ENCODE peak calls at places on chromosomes 3 and 15, in nine cellular contexts. N is transverse colon, Z is adrenal gland, E is ovary, X is stomach, T is heart left ventricle, H is HepG2, D is esophagus muscularis mucosa, J is body of pancreas. O is an unnamed sample.

GRCh38 chr3:63706321-63707085 is 54.0 kb downstream of the SNTN start:
- DNase-seq in N (no peak), Z (no peak), E (no peak), X (no peak), T (no peak), H (no peak), D (no peak), J (no peak), O (no peak)

GRCh38 chr3:37729119-37729518 is 132.6 kb upstream of the CTDSPL start:
- DNase-seq in N (no peak), Z (no peak), E (no peak), X (no peak), T (no peak), H (no peak), D (no peak), J (no peak), O (no peak)

GRCh38 chr3:174737966-174738365 is 121.2 kb upstream of the NAALADL2 start:
- DNase-seq in N (no peak), Z (no peak), E (no peak), X (no peak), T (no peak), H (no peak), D (no peak), J (no peak), O (no peak)

GRCh38 chr3:197407053-197407452 is 108.6 kb upstream of the DLG1 start:
- DNase-seq in N (no peak), Z (no peak), E (no peak), X (no peak), T (no peak), H (no peak), D (no peak), J (no peak), O (no peak)

GRCh38 chr3:150469031-150469930 is 61.2 kb downstream of the TSC22D2 start:
- DNase-seq in N (peak; percentile 73), Z (peak; percentile 92), E (peak; percentile 44), X (no peak), T (no peak), H (peak; percentile 39), D (peak; percentile 92), J (peak; percentile 72), O (peak; percentile 85)

GRCh38 chr3:183224581-183224980 is 28.5 kb upstream of the B3GNT5 start:
- DNase-seq in N (no peak), Z (no peak), E (no peak), X (no peak), T (no peak), H (no peak), D (no peak), J (no peak), O (no peak)

GRCh38 chr3:57446318-57446841 is 97.8 kb downstream of the DNAH12 start:
- DNase-seq in N (no peak), Z (no peak), E (no peak), X (no peak), T (no peak), H (no peak), D (no peak), J (peak; percentile 24), O (no peak)

GRCh38 chr15:39365161-39365560 is 215.7 kb upstream of the THBS1 start:
- DNase-seq in N (no peak), Z (no peak), E (no peak), X (no peak), T (no peak), H (no peak), D (no peak), J (no peak), O (no peak)

GRCh38 chr3:141878812-141879211 is 2.4 kb downstream of the ATP1B3 start:
- DNase-seq in N (peak; percentile 21), Z (no peak), E (no peak), X (no peak), T (no peak), H (no peak), D (no peak), J (no peak), O (no peak)

GRCh38 chr3:16174389-16174788 is at the start of gene GALNT15:
- DNase-seq in N (peak; percentile 70), Z (peak; percentile 93), E (peak; percentile 80), X (peak; percentile 69), T (peak; percentile 74), H (no peak), D (peak; percentile 97), J (peak; percentile 71), O (peak; percentile 86)

GRCh38 chr15:101250931-101251829 is 668 bp downstream of the CHSY1 start:
- DNase-seq in N (no peak), Z (peak; percentile 63), E (peak; percentile 60), X (peak; percentile 45), T (no peak), H (no peak), D (no peak), J (peak; percentile 42), O (no peak)

GRCh38 chr3:23825802-23826201 is 20.0 kb downstream of the UBE2E1 start:
- DNase-seq in N (no peak), Z (no peak), E (no peak), X (no peak), T (no peak), H (no peak), D (no peak), J (no peak), O (no peak)

GRCh38 chr3:4376499-4376898 is 73.3 kb downstream of the SETMAR start:
- DNase-seq in N (no peak), Z (no peak), E (no peak), X (no peak), T (no peak), H (no peak), D (peak; percentile 55), J (no peak), O (no peak)

GRCh38 chr3:185943363-185944106 is 5.7 kb upstream of the TRA2B start:
- DNase-seq in N (peak; percentile 92), Z (peak; percentile 96), E (peak; percentile 81), X (peak; percentile 85), T (peak; percentile 75), H (peak; percentile 88), D (peak; percentile 97), J (peak; percentile 95), O (peak; percentile 85)
- H3K27ac ChIP-seq in N (peak overlapping the region; percentile 42), Z (peak overlapping the region; percentile 45), E (no peak overlapping the region), X (no peak overlapping the region), T (no peak overlapping the region), H (peak overlapping the region; percentile 13), D (no peak overlapping the region), J (peak overlapping the region; percentile 76), O (no peak overlapping the region)

DNA sequence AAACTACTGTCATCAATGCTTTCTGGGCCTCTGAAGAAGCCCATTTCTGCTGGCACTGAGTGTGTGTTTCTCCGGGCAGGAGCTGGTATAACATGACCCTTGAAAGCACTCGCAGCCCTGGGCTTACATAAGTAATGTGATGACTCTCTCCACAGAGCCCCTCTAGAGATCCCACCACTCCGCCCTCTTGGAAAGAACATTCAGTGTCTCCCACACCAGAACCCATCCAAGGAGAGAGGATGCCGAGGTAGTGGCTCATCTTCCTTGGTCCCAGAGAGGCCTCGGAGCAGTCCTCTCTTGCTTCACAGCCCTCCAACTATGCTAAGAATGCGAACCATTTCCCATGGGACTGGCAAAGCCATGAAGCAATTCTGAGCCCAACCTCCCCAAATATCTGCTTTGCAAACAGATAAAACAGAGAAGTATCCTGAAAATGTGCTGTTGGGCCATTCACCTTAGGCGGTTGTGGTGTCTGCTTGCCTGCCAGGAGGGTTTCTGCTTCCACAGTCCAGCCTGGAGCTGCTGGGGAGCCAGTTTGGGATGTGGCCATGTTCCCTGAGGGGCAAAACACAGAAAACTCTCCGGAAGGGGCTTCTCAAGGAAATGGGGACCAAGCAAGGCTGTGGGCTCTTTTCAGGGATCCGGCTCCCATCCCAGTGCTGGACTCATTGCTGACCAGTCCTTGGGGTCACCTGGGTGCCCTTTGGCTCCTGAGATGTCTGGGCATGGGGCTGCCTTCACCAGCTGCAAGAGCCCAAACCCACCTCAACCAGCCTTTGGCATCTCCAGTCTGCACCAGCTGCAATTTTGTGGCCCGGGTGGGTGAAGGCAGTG is 47.3 kb downstream of the AMOTL2 start:
- DNase-seq in N (no peak), Z (peak; percentile 76), E (no peak), X (no peak), T (no peak), H (peak; percentile 90), D (no peak), J (peak; percentile 69), O (peak; percentile 81)
- TF ChIP-seq POLR2A in N (no peak), Z (no peak), E (no peak), X (no peak), T (no peak), H (no peak), D (no peak), J (no peak), O (no peak)

DNA sequence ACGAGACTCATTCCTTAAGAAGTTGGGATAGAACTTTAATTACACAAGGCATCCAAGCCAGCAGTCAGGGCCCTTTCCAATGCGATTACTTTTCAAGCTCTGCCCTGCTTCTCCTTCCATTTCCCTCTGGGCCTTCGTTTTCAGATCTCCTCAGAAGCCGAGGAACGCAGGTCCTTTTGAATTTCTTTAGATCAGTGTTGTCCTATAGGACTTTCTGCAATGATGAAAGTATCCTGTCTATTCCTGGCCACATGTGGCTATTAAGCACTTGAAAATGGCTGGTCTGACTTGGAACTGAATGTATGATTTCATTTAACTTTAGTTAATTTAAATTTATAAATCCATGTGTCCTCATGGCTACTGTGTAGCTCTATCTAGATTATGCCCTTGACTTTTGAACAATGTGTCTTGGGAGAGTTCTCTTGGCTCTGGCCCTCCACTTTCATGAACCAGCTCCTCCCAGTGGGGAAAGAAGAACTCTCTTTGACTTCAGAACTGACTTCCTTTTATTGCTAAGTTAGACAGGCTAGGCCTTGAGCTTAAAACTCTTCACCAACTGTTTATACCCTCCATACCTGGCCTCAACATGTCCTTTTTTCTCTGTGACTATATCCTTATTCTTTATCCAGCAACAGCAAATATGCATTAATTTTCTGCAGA is 22.7 kb downstream of the TGFBR2 start:
- DNase-seq in N (no peak), Z (no peak), E (no peak), X (no peak), T (peak; percentile 38), H (no peak), D (no peak), J (peak; percentile 52), O (no peak)
- H3K4me1 ChIP-seq in N (peaks cover 47% of the 10 kb centered on the region), Z (peaks cover 97% of the 10 kb centered on the region), E (peaks cover 10% of the 10 kb centered on the region), X (peaks cover 99% of the 10 kb centered on the region), T (peaks cover 100% of the 10 kb centered on the region), H (peaks cover 100% of the 10 kb centered on the region), D (peaks cover 100% of the 10 kb centered on the region), J (peaks cover 72% of the 10 kb centered on the region), O (peaks cover 22% of the 10 kb centered on the region)

GRCh38 chr3:71173421-71173975 is 410.0 kb downstream of the FOXP1 start:
- DNase-seq in N (no peak), Z (no peak), E (no peak), X (no peak), T (no peak), H (no peak), D (no peak), J (no peak), O (no peak)
- H3K27ac ChIP-seq in N (no peak overlapping the region), Z (no peak overlapping the region), E (no peak overlapping the region), X (no peak overlapping the region), T (no peak overlapping the region), H (no peak overlapping the region), D (no peak overlapping the region), J (no peak overlapping the region), O (no peak overlapping the region)